ENCODE peak calls at places on chromosomes 13 and 19, in five cellular contexts. F is tibial artery, V is IMR-90, B is cardiac fibroblast, A is mucosa of descending colon. T is an unnamed sample.

GRCh38 chr13:39765801-39766463 is 110.5 kb downstream of the COG6 start:
- DNase-seq in F (no peak), V (no peak), B (peak), A (peak), T (peak)

GRCh38 chr19:7326105-7326877 is 22.4 kb upstream of the ARHGEF18 start:
- DNase-seq in F (peak), V (no peak), B (peak), A (peak), T (peak)

GRCh38 chr19:2804156-2805004 is 15.3 kb upstream of the ZNF554 start:
- DNase-seq in F (no peak), V (no peak), B (no peak), A (no peak), T (no peak)

GRCh38 chr13:112859817-112860190 is 109.2 kb upstream of the MCF2L start:
- DNase-seq in F (no peak), V (peak), B (peak), A (no peak), T (peak)

GRCh38 chr13:64909184-64909583 is 2321.0 kb downstream of the PCDH9 start:
- DNase-seq in F (no peak), V (no peak), B (no peak), A (no peak), T (no peak)

GRCh38 chr13:24660023-24660806 is 20.0 kb upstream of the ATP12A start:
- DNase-seq in F (no peak), V (no peak), B (no peak), A (peak), T (no peak)

GRCh38 chr19:4557186-4557970 is 2.1 kb downstream of the SEMA6B start:
- DNase-seq in F (no peak), V (no peak), B (no peak), A (no peak), T (no peak)

GRCh38 chr13:93984876-93985275 is 494.6 kb downstream of the DCT start:
- DNase-seq in F (no peak), V (no peak), B (no peak), A (no peak), T (no peak)

GRCh38 chr19:3722443-3723109 is 14.4 kb downstream of the TJP3 start:
- DNase-seq in F (no peak), V (no peak), B (no peak), A (peak), T (no peak)

GRCh38 chr19:56253737-56254136 is 18.8 kb upstream of the EDDM13 start:
- DNase-seq in F (no peak), V (peak), B (peak), A (peak), T (no peak)

GRCh38 chr13:99922631-99923404 is 48.7 kb downstream of the ZIC5 start:
- DNase-seq in F (no peak), V (no peak), B (no peak), A (peak), T (no peak)

GRCh38 chr13:48769107-48769704 is 115.5 kb downstream of the CYSLTR2 start:
- DNase-seq in F (peak), V (peak), B (peak), A (peak), T (peak)

GRCh38 chr13:113621046-113621445 is 36.5 kb downstream of the TFDP1 start:
- DNase-seq in F (no peak), V (no peak), B (no peak), A (no peak), T (no peak)

GRCh38 chr19:1646149-1646930 is 6.1 kb downstream of the TCF3 start:
- DNase-seq in F (no peak), V (no peak), B (no peak), A (no peak), T (peak)

GRCh38 chr19:1446713-1447564 is 3.0 kb upstream of the APC2 start:
- DNase-seq in F (no peak), V (no peak), B (no peak), A (no peak), T (peak)

GRCh38 chr13:99086869-99087129 is 108.9 kb upstream of the DOCK9 start:
- DNase-seq in F (peak), V (no peak), B (no peak), A (no peak), T (peak)

GRCh38 chr19:4487572-4487971 is 15.5 kb downstream of the HDGFL2 start:
- DNase-seq in F (no peak), V (no peak), B (no peak), A (no peak), T (no peak)

GRCh38 chr13:52034616-52035226 is 10.2 kb downstream of the UTP14C start:
- DNase-seq in F (no peak), V (peak), B (no peak), A (no peak), T (no peak)

GRCh38 chr13:37306778-37307544 is 201.5 kb upstream of the CSNK1A1L start:
- DNase-seq in F (no peak), V (peak), B (peak), A (no peak), T (no peak)

GRCh38 chr19:57903298-57904174 is 12.9 kb downstream of the ZNF417 start:
- DNase-seq in F (no peak), V (peak), B (peak), A (peak), T (no peak)

GRCh38 chr13:101231751-101232428 is 184.4 kb downstream of the NALCN start:
- DNase-seq in F (no peak), V (peak), B (no peak), A (no peak), T (no peak)

GRCh38 chr13:41502021-41502420 is 44.7 kb downstream of the RGCC start:
- DNase-seq in F (no peak), V (no peak), B (no peak), A (no peak), T (no peak)

GRCh38 chr13:106480511-106480910 is 55.0 kb downstream of the EFNB2 start:
- DNase-seq in F (no peak), V (no peak), B (peak), A (no peak), T (no peak)

GRCh38 chr19:35249848-35250711 is 1.3 kb downstream of the LSR start:
- DNase-seq in F (peak), V (no peak), B (no peak), A (no peak), T (no peak)

GRCh38 chr19:35249146-35249847 is 495 bp downstream of the LSR start:
- DNase-seq in F (peak), V (no peak), B (no peak), A (peak), T (no peak)

GRCh38 chr19:35248310-35249145 is at the start of gene LSR:
- DNase-seq in F (peak), V (no peak), B (no peak), A (peak), T (no peak)

GRCh38 chr19:35246466-35247096 is 2.2 kb upstream of the LSR start:
- DNase-seq in F (no peak), V (no peak), B (no peak), A (no peak), T (no peak)

DNA sequence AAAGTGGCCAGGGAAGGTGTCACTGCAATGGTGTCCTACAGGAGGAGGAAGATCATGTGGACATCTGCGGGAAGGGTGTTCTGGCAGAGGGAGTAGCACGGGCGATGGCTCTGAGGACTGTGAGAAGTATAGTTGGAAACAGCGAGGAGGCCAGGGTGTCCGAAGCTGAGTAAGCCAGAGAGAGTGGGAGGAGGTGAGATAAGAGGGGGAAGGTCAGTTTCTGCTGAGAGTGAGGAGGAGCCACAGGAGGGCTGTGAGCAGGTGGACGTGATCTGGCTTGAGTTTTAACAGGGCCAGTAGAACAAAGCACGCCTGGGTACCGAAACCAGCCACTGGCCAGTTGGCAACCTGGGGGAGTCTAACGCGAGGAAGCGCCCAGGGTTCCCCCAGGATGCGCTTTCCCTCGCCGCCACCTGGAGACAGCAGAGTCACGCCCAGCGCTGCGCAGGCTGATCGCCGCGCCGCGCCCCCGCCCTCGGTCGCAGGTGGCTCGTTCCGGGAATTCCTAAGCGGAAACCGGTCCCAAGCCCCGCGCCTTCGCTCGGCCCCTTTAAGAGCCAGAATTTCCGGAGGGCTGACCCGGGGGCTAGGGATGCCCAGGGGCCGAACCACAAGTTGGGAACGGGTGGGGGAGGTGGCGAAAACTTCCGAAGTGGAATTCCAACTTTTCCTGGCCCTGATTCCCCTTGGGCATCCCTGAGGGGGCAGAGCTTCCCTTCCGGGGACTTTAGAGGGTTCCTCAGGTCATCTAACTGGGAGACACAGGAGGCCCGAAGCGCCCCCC is 1.1 kb upstream of the LSR start:
- DNase-seq in F (peak), V (no peak), B (no peak), A (peak), T (no peak)
- TF ChIP-seq CTCF in F (no peak), V (no peak), B (no peak), A (peak), T (peak)

GRCh38 chr19:48967346-48968178 is 2.5 kb downstream of the FTL start:
- DNase-seq in F (peak), V (peak), B (peak), A (no peak), T (no peak)
- H3K4me3 ChIP-seq in F (peak), V (peak), B (peak), A (no peak), T (no peak)

GRCh38 chr19:48308695-48309586 is 16.4 kb upstream of the EMP3 start:
- DNase-seq in F (no peak), V (no peak), B (peak), A (no peak), T (peak)
- TF ChIP-seq CTCF in F (no peak), V (no peak), B (peak), A (no peak), T (peak)

DNA sequence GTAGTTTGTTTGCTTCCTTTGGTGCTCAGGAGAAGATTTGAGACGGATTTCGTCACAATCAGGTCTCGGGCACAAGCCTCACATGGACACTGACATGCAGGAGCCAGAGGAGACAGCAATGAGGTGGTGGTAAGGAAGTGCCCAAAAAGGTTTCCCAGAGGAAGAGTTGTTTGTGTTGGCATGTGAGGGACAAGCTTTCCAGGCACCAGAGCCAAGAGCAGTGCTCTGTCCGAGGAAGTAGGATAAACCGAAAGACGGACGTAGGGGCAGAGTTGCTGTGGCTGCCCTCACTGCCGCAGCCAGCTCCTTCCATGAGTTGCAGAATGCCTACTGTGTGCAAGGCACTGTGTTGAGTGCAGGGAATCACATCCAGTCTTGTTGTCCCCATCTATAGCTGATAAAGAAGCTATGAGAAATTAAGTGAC is 27.7 kb downstream of the SAE1 start:
- DNase-seq in F (no peak), V (no peak), B (peak), A (peak), T (no peak)
- H3K4me3 ChIP-seq in F (no peak), V (no peak), B (no peak), A (no peak), T (no peak)

DNA sequence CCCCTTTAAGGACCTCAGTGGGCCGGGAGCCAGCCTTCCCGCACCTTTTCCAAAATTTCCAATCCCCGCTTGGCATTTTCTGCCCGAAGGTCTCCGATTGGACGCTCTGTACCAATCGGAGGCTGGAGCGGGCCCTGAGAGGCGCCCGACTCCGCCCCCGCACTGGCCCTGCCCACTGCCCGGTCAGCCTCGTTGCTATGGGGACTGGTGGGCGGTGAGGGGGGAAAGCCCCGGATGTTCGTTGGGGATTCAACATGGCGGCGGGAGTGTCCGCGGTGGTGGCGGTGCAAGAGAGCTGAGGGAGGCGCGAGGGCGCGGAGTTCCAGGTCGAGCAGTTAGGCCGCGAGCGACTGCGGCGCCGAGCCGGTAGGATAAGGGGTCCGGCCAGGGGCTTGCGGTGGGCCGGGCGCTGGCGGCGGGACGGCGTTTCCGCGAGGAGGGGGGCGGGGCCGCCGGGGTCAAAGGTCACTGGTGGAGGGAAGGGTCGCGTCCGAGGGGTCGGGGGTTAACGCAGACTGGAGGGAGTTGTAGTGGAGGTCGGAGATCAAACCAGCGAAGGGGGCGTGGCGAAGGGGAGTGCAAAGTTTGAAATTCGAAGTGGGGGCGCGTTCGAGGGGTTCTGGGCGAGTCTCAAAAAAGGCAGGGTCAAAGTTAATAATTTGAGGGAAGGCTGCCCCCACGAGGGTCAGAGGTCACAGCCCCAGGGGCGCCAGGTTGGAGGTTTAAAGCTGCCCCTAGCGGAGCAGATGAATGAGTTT is at the start of gene PAK4:
- DNase-seq in F (peak), V (peak), B (peak), A (peak), T (peak)
- TF ChIP-seq CTCF in F (peak), V (no peak), B (no peak), A (no peak), T (no peak)

GRCh38 chr19:340620-341385 is 3.8 kb downstream of the MIER2 start:
- DNase-seq in F (peak), V (no peak), B (no peak), A (no peak), T (no peak)
- H3K4me3 ChIP-seq in F (no peak), V (no peak), B (no peak), A (no peak), T (no peak)

GRCh38 chr19:48418317-48419064 is 25.0 kb downstream of the GRIN2D start:
- DNase-seq in F (no peak), V (peak), B (no peak), A (no peak), T (no peak)
- TF ChIP-seq CTCF in F (no peak), V (peak), B (no peak), A (no peak), T (no peak)